ENCODE peak calls at places on chromosomes 6 and 20, in four cellular contexts. S, B, Z and L are unnamed samples.

GRCh38 chr6:6556162-6556737 is 32.3 kb upstream of the LY86 start:
- DNase-seq in S (no peak), B (no peak), Z (no peak), L (no peak)

GRCh38 chr6:144725731-144726522 is 440.8 kb downstream of the UTRN start:
- DNase-seq in S (no peak), B (no peak), Z (peak; percentile 42), L (no peak)

GRCh38 chr20:61940491-61940890 is 125.2 kb downstream of the TAF4 start:
- DNase-seq in S (peak; percentile 82), B (no peak), Z (no peak), L (no peak)

GRCh38 chr6:127384007-127384406 is 40.6 kb upstream of the ECHDC1 start:
- DNase-seq in S (no peak), B (no peak), Z (no peak), L (no peak)

GRCh38 chr20:50724851-50725721 is 6.3 kb upstream of the PARD6B start:
- DNase-seq in S (no peak), B (peak; percentile 48), Z (peak; percentile 96), L (peak; percentile 85)

GRCh38 chr6:21665436-21666199 is 72.1 kb downstream of the SOX4 start:
- DNase-seq in S (no peak), B (no peak), Z (no peak), L (no peak)

GRCh38 chr6:20511858-20512257 is 22.4 kb upstream of the CDKAL1 start:
- DNase-seq in S (no peak), B (no peak), Z (no peak), L (no peak)

GRCh38 chr20:53823121-53823764 is 229.6 kb upstream of the ZNF217 start:
- DNase-seq in S (no peak), B (no peak), Z (no peak), L (no peak)

GRCh38 chr6:46370622-46371021 is 120.6 kb downstream of the RCAN2 start:
- DNase-seq in S (no peak), B (no peak), Z (no peak), L (no peak)

GRCh38 chr6:44278774-44279697 is 8.8 kb downstream of the TMEM151B start:
- DNase-seq in S (no peak), B (no peak), Z (no peak), L (no peak)

GRCh38 chr6:81772741-81773140 is 20.3 kb upstream of the TENT5A start:
- DNase-seq in S (no peak), B (no peak), Z (peak; percentile 60), L (no peak)

GRCh38 chr6:109242923-109243322 is 139.3 kb downstream of the CD164 start:
- DNase-seq in S (no peak), B (no peak), Z (no peak), L (no peak)

GRCh38 chr6:156451088-156451487 is 326.1 kb upstream of the ARID1B start:
- DNase-seq in S (no peak), B (no peak), Z (no peak), L (no peak)

GRCh38 chr20:44720617-44720993 is 5.4 kb downstream of the CCN5 start:
- DNase-seq in S (peak; percentile 50), B (no peak), Z (peak; percentile 63), L (no peak)

GRCh38 chr6:38638941-38639497 is 710 bp downstream of the BTBD9 start:
- DNase-seq in S (peak; percentile 48), B (peak; percentile 31), Z (peak; percentile 45), L (peak; percentile 81)

GRCh38 chr20:62029296-62029695 is 36.4 kb downstream of the TAF4 start:
- DNase-seq in S (no peak), B (no peak), Z (no peak), L (no peak)